ENCODE peak calls at places on chromosomes 6 and 20, in eight cellular contexts. X, K, V, T, U, M, Z and N are unnamed samples. For H3K36me3, the result is how much of the 10 kb centered on the place peaks cover.

GRCh38 chr6:138485586-138486248 is 13.6 kb downstream of the NHSL1 start:
- DNase-seq in X (no peak), V (no peak), U (peak), T (no peak), K (no peak), M (no peak), Z (no peak), N (no peak)

GRCh38 chr6:93523365-93523764 is 104.0 kb upstream of the EPHA7 start:
- DNase-seq in K (no peak), M (no peak), X (no peak), T (no peak), U (no peak), V (no peak), Z (no peak), N (no peak)

GRCh38 chr6:138428943-138429616 is 25.1 kb downstream of the HEBP2 start:
- DNase-seq in V (no peak), K (no peak), Z (no peak), U (peak), M (peak), T (peak), X (no peak), N (peak)

GRCh38 chr6:142380626-142381025 is 78.8 kb downstream of the ADGRG6 start:
- DNase-seq in K (peak), V (no peak), U (no peak), T (no peak), M (no peak), Z (no peak), X (peak), N (no peak)

GRCh38 chr6:142300758-142301251 is 1.0 kb upstream of the ADGRG6 start:
- DNase-seq in T (peak), K (no peak), X (peak), V (no peak), U (peak), Z (no peak), M (peak), N (peak)

GRCh38 chr20:58818585-58819285 is 32.0 kb downstream of the GNAS-AS1 start:
- DNase-seq in U (no peak), X (no peak), T (no peak), V (no peak), Z (peak), M (peak), K (no peak), N (peak)

GRCh38 chr6:25882066-25882496 is 8.0 kb upstream of the SLC17A3 start:
- DNase-seq in X (peak), U (peak), K (no peak), V (peak), Z (no peak), T (peak), M (no peak), N (peak)

GRCh38 chr20:62500237-62500864 is 24.6 kb upstream of the GATA5 start:
- DNase-seq in K (peak), V (peak), X (peak), T (peak), Z (no peak), U (peak), M (peak), N (peak)

GRCh38 chr6:100880149-100880900 is 804 bp downstream of the ASCC3 start:
- DNase-seq in X (peak), V (no peak), K (no peak), Z (no peak), M (peak), T (no peak), U (no peak), N (peak)

GRCh38 chr20:62304331-62305148 is 1.7 kb downstream of the ADRM1 start:
- DNase-seq in U (no peak), K (no peak), Z (no peak), M (no peak), V (no peak), X (no peak), T (no peak), N (peak)

GRCh38 chr6:39062014-39062740 is 13.6 kb downstream of the GLP1R start:
- DNase-seq in M (no peak), T (no peak), K (no peak), X (no peak), V (no peak), Z (no peak), U (peak), N (no peak)

GRCh38 chr6:139336488-139336887 is 38.0 kb downstream of the CITED2 start:
- DNase-seq in T (no peak), M (peak), X (peak), Z (no peak), K (no peak), V (peak), U (no peak), N (no peak)

GRCh38 chr6:127518710-127519468 is at the start of gene MTCL3:
- DNase-seq in X (peak), U (peak), Z (no peak), M (peak), V (no peak), T (peak), K (no peak), N (peak)

GRCh38 chr6:154894903-154895302 is 100.2 kb upstream of the TIAM2 start:
- DNase-seq in T (no peak), X (no peak), Z (no peak), K (no peak), V (no peak), U (no peak), M (no peak), N (no peak)

GRCh38 chr20:5080384-5080877 is 39.3 kb downstream of the PCNA start:
- DNase-seq in V (peak), Z (peak), T (no peak), M (peak), U (no peak), X (peak), K (peak), N (no peak)

DNA sequence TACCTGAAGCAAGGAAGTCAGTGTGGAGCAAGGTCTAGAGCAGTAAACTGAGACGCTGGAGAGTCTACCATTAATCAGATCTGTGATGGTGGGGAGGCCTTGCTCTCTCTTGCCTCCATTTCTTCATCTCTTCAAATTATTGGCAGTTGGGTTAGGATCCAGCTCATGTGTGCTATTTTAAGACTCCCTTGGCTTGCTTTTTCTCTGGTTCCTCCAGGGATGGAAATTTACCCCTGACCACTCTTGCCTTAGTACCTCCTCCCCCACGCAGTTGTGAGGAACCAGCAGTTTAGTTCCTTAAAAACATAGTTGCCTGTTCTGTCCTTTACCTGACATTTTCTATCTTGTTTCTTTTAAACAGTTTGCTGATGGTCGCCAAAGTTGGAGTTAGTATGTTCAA is 7.4 kb downstream of the TMEM14C start:
- DNase-seq in Z (no peak), K (no peak), M (no peak), V (no peak), T (no peak), U (no peak), X (no peak), N (no peak)
- H3K36me3 ChIP-seq in Z (under half), K (half or more), M (under half), V (under half), T (under half), U (under half), X (under half), N (under half)

GRCh38 chr6:125957391-125957693 is 772 bp downstream of the HINT3 start:
- DNase-seq in K (no peak), T (no peak), M (no peak), Z (no peak), V (no peak), U (no peak), X (no peak), N (no peak)
- H3K4me3 ChIP-seq in K (peak), T (peak), M (peak), Z (peak), V (peak), U (peak), X (peak), N (peak)

GRCh38 chr6:111699123-111699522 is 93.4 kb upstream of the TRAF3IP2 start:
- DNase-seq in M (no peak), X (no peak), Z (no peak), V (no peak), U (no peak), T (no peak), K (no peak), N (no peak)
- H3K36me3 ChIP-seq in M (under half), X (under half), Z (under half), V (under half), U (under half), T (under half), K (under half), N (under half)

GRCh38 chr20:11689262-11689661 is 228.4 kb upstream of the BTBD3 start:
- DNase-seq in U (no peak), X (no peak), K (no peak), V (no peak), M (no peak), T (no peak), Z (no peak), N (no peak)
- H3K4me3 ChIP-seq in U (no peak), X (no peak), K (no peak), V (no peak), M (no peak), T (no peak), Z (no peak), N (no peak)

GRCh38 chr20:49259799-49260198 is 18.1 kb downstream of the ZNFX1 start:
- DNase-seq in M (no peak), Z (no peak), T (no peak), K (no peak), V (no peak), U (no peak), X (no peak), N (no peak)
- H3K36me3 ChIP-seq in M (under half), Z (under half), T (under half), K (half or more), V (under half), U (under half), X (half or more), N (under half)

DNA sequence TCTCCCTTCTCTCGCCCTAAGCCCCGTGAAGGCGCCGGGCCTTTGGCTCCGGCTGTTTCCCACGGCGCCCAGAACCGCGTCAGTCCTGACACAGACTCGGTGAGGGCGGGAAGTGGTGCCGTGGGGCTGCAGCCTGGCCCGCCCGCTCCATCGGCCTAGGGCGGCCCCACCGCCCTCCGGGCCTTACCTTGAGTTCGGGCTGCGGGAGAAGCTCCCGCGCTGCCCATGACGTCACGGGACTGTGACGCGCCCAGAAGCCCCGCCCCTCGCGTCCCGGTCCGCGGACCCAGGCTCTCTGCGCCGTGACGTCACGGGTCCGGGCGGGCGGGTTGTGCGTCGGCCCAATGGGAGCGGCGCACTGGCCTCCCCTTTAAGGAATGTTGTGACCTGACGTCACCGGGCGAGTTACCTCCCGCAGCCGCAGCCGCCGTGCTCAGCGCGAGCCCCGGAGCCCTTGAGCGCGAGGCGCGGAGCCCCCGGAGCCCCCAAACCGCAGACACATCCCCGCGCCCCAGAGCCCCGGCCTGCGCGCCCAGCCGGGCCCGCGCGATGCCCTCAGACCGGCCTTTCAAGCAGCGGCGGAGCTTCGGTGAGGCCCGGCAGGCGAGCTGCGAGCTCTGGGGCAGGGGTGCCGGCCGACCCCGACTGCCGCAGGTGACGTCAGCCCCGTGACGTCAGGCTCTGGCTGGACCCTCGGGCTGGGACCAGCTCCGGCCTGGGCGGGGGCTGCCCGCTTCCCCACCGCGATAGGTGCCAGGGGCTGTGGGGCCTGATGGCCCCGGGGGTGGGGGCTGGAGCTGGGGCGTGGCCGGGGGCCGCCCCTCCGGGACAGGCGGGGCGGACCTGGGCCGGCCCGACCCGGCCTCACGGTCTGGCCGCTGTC is at the start of gene MAP1LC3A:
- DNase-seq in K (peak), M (peak), X (peak), U (peak), Z (no peak), T (peak), V (peak), N (peak)
- H3K4me3 ChIP-seq in K (peak), M (peak), X (peak), U (peak), Z (peak), T (peak), V (peak), N (peak)

GRCh38 chr20:25294459-25295385 is 46.8 kb downstream of the PYGB start:
- DNase-seq in V (peak), Z (no peak), M (peak), U (peak), K (no peak), T (peak), X (no peak), N (peak)
- H3K36me3 ChIP-seq in V (under half), Z (under half), M (under half), U (under half), K (half or more), T (under half), X (under half), N (under half)

DNA sequence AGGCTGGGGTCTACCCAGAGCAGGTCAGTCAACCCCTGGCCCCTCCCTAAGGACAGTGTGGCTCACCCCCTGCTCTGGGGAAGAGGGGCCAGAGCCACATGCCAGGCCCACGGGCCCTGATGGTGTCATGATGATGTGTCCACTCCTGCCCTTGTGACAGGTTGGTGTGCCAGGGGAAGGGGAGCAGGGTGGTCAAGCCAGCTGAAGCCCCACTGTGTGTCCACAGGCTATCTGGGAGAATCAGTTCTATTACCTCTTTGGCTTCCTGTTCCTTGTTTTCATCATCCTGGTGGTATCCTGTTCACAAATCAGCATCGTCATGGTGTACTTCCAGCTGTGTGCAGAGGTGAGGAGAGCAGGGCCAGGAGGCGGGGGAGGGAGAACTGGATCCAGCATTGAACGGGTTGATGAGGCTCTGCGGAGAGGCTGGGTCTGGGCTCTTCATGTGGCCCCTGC is 47.7 kb downstream of the PLAGL2 start:
- DNase-seq in V (no peak), K (peak), X (no peak), Z (no peak), U (no peak), T (peak), M (no peak), N (no peak)
- H3K4me3 ChIP-seq in V (no peak), K (no peak), X (no peak), Z (no peak), U (no peak), T (no peak), M (no peak), N (no peak)

GRCh38 chr6:563863-564262 is 93.0 kb downstream of the HUS1B start:
- DNase-seq in M (no peak), K (no peak), X (no peak), U (no peak), Z (no peak), V (no peak), T (no peak), N (no peak)
- H3K36me3 ChIP-seq in M (under half), K (half or more), X (under half), U (under half), Z (under half), V (under half), T (under half), N (under half)

GRCh38 chr6:147209762-147210449 is 5.7 kb downstream of the STXBP5 start:
- DNase-seq in M (no peak), U (no peak), X (no peak), T (no peak), K (no peak), V (no peak), Z (no peak), N (no peak)
- H3K4me3 ChIP-seq in M (no peak), U (no peak), X (no peak), T (no peak), K (no peak), V (no peak), Z (no peak), N (no peak)